ENCODE peak calls at places on chromosome 14, in four cellular contexts. R, Q, I and J are unnamed samples.

GRCh38 chr14:56119221-56119967 is 1.2 kb downstream of the PELI2 start:
- DNase-seq in R (no peak), Q (no peak), I (peak), J (no peak)

GRCh38 chr14:88792572-88793258 is at the start of gene EML5:
- DNase-seq in R (peak), Q (peak), I (peak), J (peak)

GRCh38 chr14:89393346-89393745 is 23.7 kb downstream of the FOXN3 start:
- DNase-seq in R (no peak), Q (no peak), I (no peak), J (no peak)

GRCh38 chr14:91116913-91117588 is 3.2 kb downstream of the DGLUCY start:
- DNase-seq in R (no peak), Q (no peak), I (no peak), J (no peak)

GRCh38 chr14:105168496-105168978 is at the start of gene JAG2:
- DNase-seq in R (peak), Q (peak), I (peak), J (peak)

GRCh38 chr14:101225116-101225728 is 321.7 kb upstream of the RTL1 start:
- DNase-seq in R (no peak), Q (no peak), I (no peak), J (no peak)

GRCh38 chr14:22046063-22046462 is 372.4 kb upstream of the OR4E1 start:
- DNase-seq in R (no peak), Q (no peak), I (no peak), J (no peak)

GRCh38 chr14:49366416-49366815 is 219.8 kb downstream of the RPS29 start:
- DNase-seq in R (no peak), Q (no peak), I (no peak), J (no peak)

GRCh38 chr14:77369280-77369679 is 7.6 kb downstream of the TMED8 start:
- DNase-seq in R (no peak), Q (no peak), I (no peak), J (no peak)

GRCh38 chr14:99884834-99885648 is 91.8 kb downstream of the EML1 start:
- DNase-seq in R (no peak), Q (no peak), I (peak), J (no peak)

GRCh38 chr14:55585854-55586253 is 5.8 kb downstream of the KTN1 start:
- DNase-seq in R (no peak), Q (no peak), I (peak), J (no peak)

GRCh38 chr14:104093366-104094055 is 8.0 kb downstream of the ASPG start:
- DNase-seq in R (no peak), Q (no peak), I (no peak), J (no peak)

GRCh38 chr14:89473569-89473968 is 56.5 kb upstream of the FOXN3 start:
- DNase-seq in R (no peak), Q (no peak), I (no peak), J (no peak)